ENCODE peak calls at places on chromosome 15, in five cellular contexts. D, A, T, K and I are unnamed samples.

GRCh38 chr15:80890341-80890972 is 99.2 kb downstream of the MESD start:
- DNase-seq in D (no peak), A (no peak), T (no peak), K (no peak), I (no peak)

GRCh38 chr15:91291673-91292072 is 191.6 kb downstream of the SV2B start:
- DNase-seq in D (no peak), A (no peak), T (no peak), K (no peak), I (no peak)

GRCh38 chr15:36447373-36447772 is 132.1 kb upstream of the CDIN1 start:
- DNase-seq in D (no peak), A (no peak), T (no peak), K (no peak), I (no peak)

GRCh38 chr15:59177445-59177728 is 29.3 kb upstream of the LDHAL6B start:
- DNase-seq in D (no peak), A (no peak), T (no peak), K (no peak), I (no peak)

GRCh38 chr15:26561994-26562730 is 210.7 kb downstream of the GABRB3 start:
- DNase-seq in D (no peak), A (no peak), T (no peak), K (no peak), I (no peak)

GRCh38 chr15:101482526-101483371 is 6.8 kb downstream of the PCSK6 start:
- DNase-seq in D (no peak), A (no peak), T (no peak), K (peak), I (peak)

GRCh38 chr15:56537881-56538280 is 72.9 kb upstream of the MNS1 start:
- DNase-seq in D (no peak), A (no peak), T (no peak), K (no peak), I (peak)

GRCh38 chr15:75836953-75837321 is 6.3 kb upstream of the UBE2Q2 start:
- DNase-seq in D (peak), A (peak), T (peak), K (peak), I (peak)

GRCh38 chr15:26323564-26323963 is 449.3 kb downstream of the GABRB3 start:
- DNase-seq in D (no peak), A (no peak), T (no peak), K (no peak), I (no peak)

GRCh38 chr15:27589260-27589659 is 509.9 kb downstream of the OCA2 start:
- DNase-seq in D (no peak), A (no peak), T (no peak), K (no peak), I (no peak)

GRCh38 chr15:91032919-91033803 is 10.8 kb upstream of the VPS33B start:
- DNase-seq in D (no peak), A (no peak), T (no peak), K (peak), I (peak)

GRCh38 chr15:74773731-74774252 is 8.1 kb upstream of the CSK start:
- DNase-seq in D (no peak), A (no peak), T (no peak), K (peak), I (no peak)

GRCh38 chr15:42704492-42704926 is 32.4 kb downstream of the CDAN1 start:
- DNase-seq in D (peak), A (peak), T (peak), K (peak), I (peak)

GRCh38 chr15:85642054-85642692 is 152.6 kb downstream of the KLHL25 start:
- DNase-seq in D (no peak), A (no peak), T (no peak), K (no peak), I (peak)

GRCh38 chr15:34610388-34610787 is 26.9 kb upstream of the GOLGA8B start:
- DNase-seq in D (no peak), A (no peak), T (no peak), K (no peak), I (no peak)

GRCh38 chr15:85047271-85047948 is 65.8 kb downstream of the PDE8A start:
- DNase-seq in D (peak), A (peak), T (peak), K (no peak), I (no peak)

GRCh38 chr15:40739854-40740253 is 15.2 kb downstream of the RMDN3 start:
- DNase-seq in D (no peak), A (no peak), T (no peak), K (no peak), I (no peak)

GRCh38 chr15:70892002-70892911 is at the start of the genes LRRC49 and THAP10:
- DNase-seq in D (peak), A (peak), T (peak), K (peak), I (peak)

GRCh38 chr15:24745276-24745675 is 69.7 kb downstream of the NPAP1 start:
- DNase-seq in D (no peak), A (no peak), T (no peak), K (no peak), I (no peak)

GRCh38 chr15:88648357-88649214 is 9.8 kb downstream of the ISG20 start:
- DNase-seq in D (no peak), A (no peak), T (no peak), K (no peak), I (no peak)

GRCh38 chr15:31236184-31237041 is 90.2 kb upstream of the KLF13 start:
- DNase-seq in D (peak), A (peak), T (peak), K (peak), I (peak)

GRCh38 chr15:90851114-90851513 is 17.3 kb upstream of the FURIN start:
- DNase-seq in D (no peak), A (no peak), T (no peak), K (no peak), I (no peak)

GRCh38 chr15:74200871-74201419 is 1.6 kb downstream of the STRA6 start:
- DNase-seq in D (peak), A (no peak), T (no peak), K (no peak), I (peak)

GRCh38 chr15:31871159-31871886 is 159.0 kb upstream of the CHRNA7 start:
- DNase-seq in D (no peak), A (no peak), T (no peak), K (no peak), I (no peak)

GRCh38 chr15:39438795-39439577 is 141.9 kb upstream of the THBS1 start:
- DNase-seq in D (no peak), A (no peak), T (no peak), K (peak), I (no peak)

GRCh38 chr15:39855400-39855799 is 64.7 kb downstream of the GPR176 start:
- DNase-seq in D (no peak), A (no peak), T (no peak), K (no peak), I (no peak)

GRCh38 chr15:90388462-90389182 is 580 bp downstream of the IQGAP1 start:
- DNase-seq in D (no peak), A (no peak), T (no peak), K (no peak), I (peak)

GRCh38 chr15:85097706-85098105 is 116.0 kb downstream of the PDE8A start:
- DNase-seq in D (no peak), A (no peak), T (no peak), K (peak), I (no peak)

GRCh38 chr15:60507596-60508424 is 28.9 kb upstream of the ICE2 start:
- DNase-seq in D (peak), A (peak), T (peak), K (peak), I (no peak)

GRCh38 chr15:101049282-101049681 is 130.1 kb downstream of the LRRK1 start:
- DNase-seq in D (no peak), A (no peak), T (no peak), K (no peak), I (no peak)

GRCh38 chr15:70164910-70165791 is 67.4 kb upstream of the TLE3 start:
- DNase-seq in D (no peak), A (no peak), T (no peak), K (no peak), I (no peak)

GRCh38 chr15:42065008-42065407 is 29.4 kb downstream of the PLA2G4D start:
- DNase-seq in D (no peak), A (no peak), T (no peak), K (no peak), I (no peak)

GRCh38 chr15:51135276-51135675 is 40.6 kb upstream of the TNFAIP8L3 start:
- DNase-seq in D (no peak), A (no peak), T (no peak), K (no peak), I (no peak)

GRCh38 chr15:82750831-82751181 is 41.1 kb upstream of the AP3B2 start:
- DNase-seq in D (no peak), A (no peak), T (no peak), K (no peak), I (peak)

GRCh38 chr15:39213385-39213840 is 367.5 kb upstream of the THBS1 start:
- DNase-seq in D (no peak), A (no peak), T (no peak), K (peak), I (no peak)

GRCh38 chr15:77120576-77120975 is 49.7 kb upstream of the TSPAN3 start:
- DNase-seq in D (no peak), A (no peak), T (no peak), K (no peak), I (no peak)

GRCh38 chr15:89197503-89197971 is 23.8 kb downstream of the RLBP1 start:
- DNase-seq in D (no peak), A (no peak), T (no peak), K (peak), I (no peak)

GRCh38 chr15:34085746-34086145 is 15.9 kb downstream of the EMC7 start:
- DNase-seq in D (no peak), A (peak), T (peak), K (no peak), I (no peak)

GRCh38 chr15:67832965-67833503 is 6.8 kb downstream of the RNU6-1 start:
- DNase-seq in D (no peak), A (no peak), T (no peak), K (no peak), I (no peak)

GRCh38 chr15:67834249-67834592 is 5.6 kb downstream of the RNU6-1 start:
- DNase-seq in D (no peak), A (no peak), T (no peak), K (no peak), I (no peak)

GRCh38 chr15:67833504-67834248 is 6.2 kb downstream of the RNU6-1 start:
- DNase-seq in D (no peak), A (no peak), T (no peak), K (no peak), I (peak)

GRCh38 chr15:67831363-67831762 is 6.1 kb downstream of the SKOR1 start:
- DNase-seq in D (no peak), A (no peak), T (no peak), K (no peak), I (no peak)

DNA sequence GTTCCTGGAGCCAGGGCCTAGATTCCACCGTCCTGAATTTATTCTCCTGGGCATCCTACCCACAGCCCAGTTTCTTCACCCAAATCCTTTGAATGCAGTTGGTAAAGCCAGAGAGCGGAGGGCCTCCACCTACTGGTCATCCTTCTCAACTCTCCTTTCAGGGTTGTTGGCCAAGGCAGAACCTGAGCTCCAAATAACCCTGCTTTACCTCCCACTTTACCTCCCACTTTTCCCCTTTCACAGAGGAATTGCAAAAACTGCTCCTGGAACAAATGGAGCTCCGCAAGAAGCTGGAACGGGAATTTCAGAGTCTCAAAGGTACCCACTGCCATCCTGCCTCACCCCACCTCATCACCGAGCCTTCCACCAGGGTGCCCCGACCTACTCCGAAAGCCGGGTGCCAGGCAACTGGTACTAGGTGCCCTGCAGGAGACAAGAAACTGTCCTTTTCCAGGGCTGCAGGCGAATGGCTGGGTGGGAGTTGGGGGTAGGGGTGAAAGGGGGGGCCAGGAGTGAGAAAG is 6.8 kb downstream of the SKOR1 start:
- DNase-seq in D (no peak), A (no peak), T (no peak), K (no peak), I (peak)
- TF ChIP-seq CTCF in D (peak), A (peak), T (peak), K (no peak), I (no peak)

DNA sequence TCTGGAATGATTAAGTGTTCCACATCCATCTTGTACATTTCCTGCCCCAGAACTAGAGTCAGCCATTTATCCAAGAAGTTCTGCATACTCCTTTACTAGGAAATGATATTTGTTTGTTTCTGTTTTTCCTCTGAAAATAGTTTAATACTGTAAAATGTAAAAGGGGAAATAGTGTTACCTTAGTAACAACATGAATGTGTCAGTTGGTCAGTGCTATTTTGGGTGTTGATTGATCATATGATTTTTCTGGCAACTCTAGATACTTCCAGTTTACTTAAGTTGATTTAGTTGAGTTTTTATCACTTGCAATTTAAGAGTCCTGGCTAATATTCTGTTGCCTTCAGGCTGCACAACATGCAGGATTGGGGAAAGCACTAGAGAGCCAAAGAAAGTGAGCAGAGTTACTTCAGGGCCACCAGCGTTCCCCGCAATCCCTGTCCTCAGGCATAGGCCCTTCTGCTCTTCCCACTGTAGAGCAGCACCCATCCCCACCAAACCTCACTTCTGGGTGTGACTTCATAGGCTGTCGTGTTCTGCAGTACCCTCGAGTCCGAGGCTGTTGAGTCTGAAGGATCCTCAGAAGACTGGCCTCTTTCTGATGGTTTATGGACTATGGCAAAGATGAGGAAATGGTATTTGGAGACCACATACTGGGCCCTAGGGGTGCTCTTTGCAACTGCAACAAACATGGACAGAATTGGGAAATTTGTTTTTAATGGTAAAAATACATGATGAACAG is 69.0 kb downstream of the CHD2 start:
- DNase-seq in D (no peak), A (no peak), T (no peak), K (no peak), I (no peak)
- TF ChIP-seq CTCF in D (no peak), A (peak), T (peak), K (peak), I (no peak)

GRCh38 chr15:98770984-98771383 is 122.6 kb downstream of the IGF1R start:
- DNase-seq in D (no peak), A (no peak), T (no peak), K (no peak), I (no peak)

GRCh38 chr15:98769867-98770266 is 121.5 kb downstream of the IGF1R start:
- DNase-seq in D (no peak), A (no peak), T (no peak), K (no peak), I (no peak)

GRCh38 chr15:98773616-98774015 is 125.3 kb downstream of the IGF1R start:
- DNase-seq in D (no peak), A (no peak), T (no peak), K (no peak), I (no peak)

GRCh38 chr15:98772895-98773294 is 124.6 kb downstream of the IGF1R start:
- DNase-seq in D (no peak), A (no peak), T (no peak), K (no peak), I (no peak)

DNA sequence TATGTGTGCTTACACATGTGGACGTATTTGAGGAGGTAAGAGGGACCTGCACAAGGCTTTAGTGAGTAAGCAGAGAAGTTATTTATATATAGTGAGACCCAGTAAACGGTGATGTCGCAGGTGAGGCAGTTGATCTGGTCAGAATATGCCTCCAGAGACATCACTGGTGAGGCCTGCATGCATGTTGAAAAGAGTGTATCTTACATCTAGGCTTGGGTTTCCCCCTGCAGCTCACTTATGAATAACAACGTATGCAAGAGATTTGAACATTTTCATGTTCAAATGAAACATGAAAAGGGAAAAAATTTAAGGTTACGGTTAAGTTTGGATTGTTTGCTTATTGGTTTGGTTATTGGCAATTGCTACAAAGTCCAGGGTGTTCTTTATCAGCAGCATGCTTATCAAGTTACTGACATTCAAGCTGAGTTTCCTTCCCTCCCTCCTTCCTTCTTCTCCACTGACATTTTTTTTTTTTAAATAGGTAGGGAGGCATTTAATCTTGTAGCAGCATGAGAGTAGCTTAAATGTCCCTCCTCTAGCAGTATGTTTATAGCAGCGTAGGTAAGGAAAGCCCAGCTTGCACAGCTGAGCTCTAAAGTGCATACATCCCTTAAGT is 123.2 kb downstream of the IGF1R start:
- DNase-seq in D (no peak), A (no peak), T (no peak), K (no peak), I (no peak)
- TF ChIP-seq CTCF in D (no peak), A (no peak), T (no peak), K (peak), I (no peak)

GRCh38 chr15:62392411-62392810 is 227.3 kb upstream of the C2CD4B start:
- DNase-seq in D (no peak), A (no peak), T (no peak), K (no peak), I (peak)
- TF ChIP-seq CTCF in D (no peak), A (peak), T (no peak), K (no peak), I (no peak)

GRCh38 chr15:72482275-72482674 is 8.1 kb downstream of the ARIH1 start:
- DNase-seq in D (no peak), A (no peak), T (no peak), K (no peak), I (no peak)

GRCh38 chr15:72488558-72488957 is 14.4 kb downstream of the ARIH1 start:
- DNase-seq in D (no peak), A (no peak), T (no peak), K (no peak), I (no peak)

GRCh38 chr15:72487070-72487797 is 13.1 kb downstream of the ARIH1 start:
- DNase-seq in D (no peak), A (no peak), T (no peak), K (no peak), I (no peak)

GRCh38 chr15:72483279-72483678 is 9.1 kb downstream of the ARIH1 start:
- DNase-seq in D (no peak), A (no peak), T (no peak), K (no peak), I (no peak)

DNA sequence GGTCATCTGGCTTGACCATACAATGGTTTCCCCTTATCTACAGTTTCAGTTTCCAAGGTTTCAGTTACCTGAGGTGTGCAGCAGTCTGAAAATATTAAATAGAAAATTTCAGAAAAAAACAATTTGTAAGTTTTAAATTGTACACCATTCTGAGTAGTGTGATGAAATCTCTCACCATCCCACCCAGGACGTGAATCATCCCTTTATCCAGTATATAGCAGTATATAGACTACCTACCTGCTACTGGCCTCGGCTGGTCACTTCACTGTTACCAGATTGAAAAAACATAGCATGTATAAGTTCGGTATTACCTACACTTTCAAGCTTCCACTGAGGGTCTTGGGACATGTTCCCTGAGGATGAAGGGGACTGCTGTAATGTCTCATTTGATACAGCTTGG is 12.0 kb downstream of the ARIH1 start:
- DNase-seq in D (no peak), A (no peak), T (no peak), K (no peak), I (no peak)
- TF ChIP-seq CTCF in D (no peak), A (no peak), T (no peak), K (no peak), I (no peak)

DNA sequence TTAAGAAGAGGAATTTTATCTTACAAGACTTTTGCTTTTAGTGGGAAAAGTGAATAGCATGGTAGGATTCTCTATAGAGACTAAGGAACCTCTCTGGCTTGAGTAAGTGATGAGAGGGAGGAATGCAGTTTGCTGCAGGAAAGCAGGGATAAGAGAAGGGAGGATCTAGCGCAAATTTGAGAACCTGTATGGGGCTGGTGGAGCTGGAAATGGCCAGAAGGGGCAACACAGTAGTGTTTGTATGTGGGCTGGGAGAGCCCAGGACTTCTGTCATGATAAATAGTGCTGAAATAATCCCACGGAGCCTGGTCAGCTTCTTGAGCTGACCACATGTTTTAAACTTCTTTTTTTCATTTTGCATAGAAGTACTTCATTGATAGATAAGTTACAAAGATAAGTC is 11.1 kb upstream of the SHC4 start:
- DNase-seq in D (no peak), A (no peak), T (no peak), K (no peak), I (no peak)
- TF ChIP-seq CTCF in D (no peak), A (no peak), T (no peak), K (no peak), I (no peak)